ENCODE peak calls at places on chromosomes 3 and 15, in six cellular contexts. One of them, this sample, is unnamed.

GRCh38 chr3:65597225-65597951 is 441.3 kb downstream of the MAGI1 start:
- DNase-seq in GM04504: no peak
- DNase-seq in activated T-cell treated with anti-CD3 and anti-CD28 coated beads for 1 hour: no peak
- DNase-seq in AG08395: peak; percentile 19
- DNase-seq in activated CD8-positive, alpha-beta memory T cell treated with anti-CD3 and anti-CD28 coated beads for 4 hours: no peak
- DNase-seq in ovary: peak; percentile 23
- DNase-seq in this sample: peak; percentile 17

GRCh38 chr3:3200632-3201212 is 21.2 kb upstream of the CRBN start:
- DNase-seq in AG08395: peak; percentile 55
- DNase-seq in activated T-cell treated with anti-CD3 and anti-CD28 coated beads for 1 hour: no peak
- DNase-seq in activated CD8-positive, alpha-beta memory T cell treated with anti-CD3 and anti-CD28 coated beads for 4 hours: no peak
- DNase-seq in GM04504: peak; percentile 19
- DNase-seq in ovary: peak; percentile 24
- DNase-seq in this sample: peak; percentile 45

GRCh38 chr3:122324871-122325323 is at the start of gene CSTA:
- DNase-seq in activated T-cell treated with anti-CD3 and anti-CD28 coated beads for 1 hour: no peak
- DNase-seq in ovary: no peak
- DNase-seq in activated CD8-positive, alpha-beta memory T cell treated with anti-CD3 and anti-CD28 coated beads for 4 hours: no peak
- DNase-seq in AG08395: no peak
- DNase-seq in GM04504: no peak
- DNase-seq in this sample: no peak

GRCh38 chr3:117455782-117456181 is 746.2 kb downstream of the TUSC7 start:
- DNase-seq in AG08395: no peak
- DNase-seq in activated CD8-positive, alpha-beta memory T cell treated with anti-CD3 and anti-CD28 coated beads for 4 hours: no peak
- DNase-seq in GM04504: no peak
- DNase-seq in activated T-cell treated with anti-CD3 and anti-CD28 coated beads for 1 hour: no peak
- DNase-seq in ovary: no peak
- DNase-seq in this sample: no peak

GRCh38 chr15:38414351-38414750 is 39.6 kb upstream of the FAM98B start:
- DNase-seq in activated T-cell treated with anti-CD3 and anti-CD28 coated beads for 1 hour: no peak
- DNase-seq in activated CD8-positive, alpha-beta memory T cell treated with anti-CD3 and anti-CD28 coated beads for 4 hours: no peak
- DNase-seq in ovary: peak; percentile 54
- DNase-seq in GM04504: peak; percentile 42
- DNase-seq in AG08395: peak; percentile 88
- DNase-seq in this sample: peak; percentile 39

GRCh38 chr3:15708882-15709677 is 88.7 kb downstream of the ANKRD28 start:
- DNase-seq in GM04504: peak; percentile 14
- DNase-seq in activated T-cell treated with anti-CD3 and anti-CD28 coated beads for 1 hour: no peak
- DNase-seq in activated CD8-positive, alpha-beta memory T cell treated with anti-CD3 and anti-CD28 coated beads for 4 hours: no peak
- DNase-seq in ovary: no peak
- DNase-seq in AG08395: peak; percentile 10
- DNase-seq in this sample: no peak

GRCh38 chr3:108222813-108223307 is 636 bp upstream of the IFT57 start:
- DNase-seq in activated CD8-positive, alpha-beta memory T cell treated with anti-CD3 and anti-CD28 coated beads for 4 hours: no peak
- DNase-seq in ovary: no peak
- DNase-seq in AG08395: no peak
- DNase-seq in GM04504: no peak
- DNase-seq in activated T-cell treated with anti-CD3 and anti-CD28 coated beads for 1 hour: no peak
- DNase-seq in this sample: no peak

GRCh38 chr15:75650908-75651809 is 3.4 kb downstream of the SNX33 start:
- DNase-seq in activated T-cell treated with anti-CD3 and anti-CD28 coated beads for 1 hour: no peak
- DNase-seq in AG08395: peak; percentile 31
- DNase-seq in activated CD8-positive, alpha-beta memory T cell treated with anti-CD3 and anti-CD28 coated beads for 4 hours: no peak
- DNase-seq in ovary: no peak
- DNase-seq in GM04504: no peak
- DNase-seq in this sample: no peak

GRCh38 chr3:38346584-38347410 is at the start of gene XYLB:
- DNase-seq in activated T-cell treated with anti-CD3 and anti-CD28 coated beads for 1 hour: peak; percentile 60
- DNase-seq in GM04504: peak; percentile 62
- DNase-seq in activated CD8-positive, alpha-beta memory T cell treated with anti-CD3 and anti-CD28 coated beads for 4 hours: peak; percentile 47
- DNase-seq in ovary: peak; percentile 85
- DNase-seq in AG08395: peak; percentile 95
- DNase-seq in this sample: peak; percentile 85

GRCh38 chr15:33735637-33736247 is 232.6 kb upstream of the CHRM5 start:
- DNase-seq in activated T-cell treated with anti-CD3 and anti-CD28 coated beads for 1 hour: no peak
- DNase-seq in activated CD8-positive, alpha-beta memory T cell treated with anti-CD3 and anti-CD28 coated beads for 4 hours: no peak
- DNase-seq in ovary: no peak
- DNase-seq in GM04504: no peak
- DNase-seq in AG08395: peak; percentile 32
- DNase-seq in this sample: no peak

GRCh38 chr3:48086736-48087470 is 70.7 kb upstream of the MAP4 start:
- DNase-seq in AG08395: no peak
- DNase-seq in GM04504: peak; percentile 13
- DNase-seq in ovary: no peak
- DNase-seq in activated T-cell treated with anti-CD3 and anti-CD28 coated beads for 1 hour: no peak
- DNase-seq in activated CD8-positive, alpha-beta memory T cell treated with anti-CD3 and anti-CD28 coated beads for 4 hours: no peak
- DNase-seq in this sample: no peak

GRCh38 chr15:69159805-69160140 is 662 bp upstream of the GLCE start:
- DNase-seq in activated T-cell treated with anti-CD3 and anti-CD28 coated beads for 1 hour: no peak
- DNase-seq in GM04504: no peak
- DNase-seq in ovary: no peak
- DNase-seq in AG08395: no peak
- DNase-seq in activated CD8-positive, alpha-beta memory T cell treated with anti-CD3 and anti-CD28 coated beads for 4 hours: no peak
- DNase-seq in this sample: no peak

GRCh38 chr3:48430359-48431101 is 644 bp upstream of the PLXNB1 start:
- DNase-seq in GM04504: no peak
- DNase-seq in activated CD8-positive, alpha-beta memory T cell treated with anti-CD3 and anti-CD28 coated beads for 4 hours: no peak
- DNase-seq in activated T-cell treated with anti-CD3 and anti-CD28 coated beads for 1 hour: no peak
- DNase-seq in ovary: no peak
- DNase-seq in AG08395: no peak
- DNase-seq in this sample: no peak

GRCh38 chr3:195096484-195097330 is 174.3 kb downstream of the XXYLT1 start:
- DNase-seq in ovary: no peak
- DNase-seq in activated CD8-positive, alpha-beta memory T cell treated with anti-CD3 and anti-CD28 coated beads for 4 hours: no peak
- DNase-seq in activated T-cell treated with anti-CD3 and anti-CD28 coated beads for 1 hour: no peak
- DNase-seq in AG08395: no peak
- DNase-seq in GM04504: no peak
- DNase-seq in this sample: no peak

GRCh38 chr15:57284535-57284934 is 91.8 kb upstream of the CGNL1 start:
- DNase-seq in GM04504: no peak
- DNase-seq in activated T-cell treated with anti-CD3 and anti-CD28 coated beads for 1 hour: no peak
- DNase-seq in AG08395: no peak
- DNase-seq in ovary: no peak
- DNase-seq in activated CD8-positive, alpha-beta memory T cell treated with anti-CD3 and anti-CD28 coated beads for 4 hours: no peak
- DNase-seq in this sample: no peak